ENCODE peak calls at places on chromosomes 13 and 19, in ten cellular contexts. One of them, this sample, is unnamed.

GRCh38 chr19:42290523-42291436 is 11.2 kb upstream of the PRR19 start:
- DNase-seq in hypothalamus: no peak
- DNase-seq in SK-MEL-5: peak
- DNase-seq in stimulated activated CD4-positive, alpha-beta T cell treated with anti-CD3 and anti-CD28 coated beads, Interleukin-12 subunit alpha, Interleukin-12 subunit beta, amount 100 ng/mL, for 48 hours: no peak
- DNase-seq in ascending aorta: no peak
- DNase-seq in T-helper 2 cell: peak
- DNase-seq in islet precursor cell: peak
- DNase-seq in PC-3: no peak
- DNase-seq in putamen: no peak
- DNase-seq in NCI-H748 treated with DMSO at 0.1 percent for 48 hours: no peak
- DNase-seq in this sample: no peak

GRCh38 chr13:90070837-90071525 is 1276.5 kb upstream of the MIR17HG start:
- DNase-seq in hypothalamus: no peak
- DNase-seq in SK-MEL-5: no peak
- DNase-seq in stimulated activated CD4-positive, alpha-beta T cell treated with anti-CD3 and anti-CD28 coated beads, Interleukin-12 subunit alpha, Interleukin-12 subunit beta, amount 100 ng/mL, for 48 hours: no peak
- DNase-seq in ascending aorta: no peak
- DNase-seq in T-helper 2 cell: no peak
- DNase-seq in islet precursor cell: no peak
- DNase-seq in PC-3: no peak
- DNase-seq in putamen: no peak
- DNase-seq in NCI-H748 treated with DMSO at 0.1 percent for 48 hours: no peak
- DNase-seq in this sample: no peak

GRCh38 chr19:8413593-8413923 is 453 bp downstream of the MARCHF2 start:
- DNase-seq in hypothalamus: no peak
- DNase-seq in SK-MEL-5: no peak
- DNase-seq in stimulated activated CD4-positive, alpha-beta T cell treated with anti-CD3 and anti-CD28 coated beads, Interleukin-12 subunit alpha, Interleukin-12 subunit beta, amount 100 ng/mL, for 48 hours: no peak
- DNase-seq in ascending aorta: no peak
- DNase-seq in T-helper 2 cell: no peak
- DNase-seq in islet precursor cell: no peak
- DNase-seq in PC-3: no peak
- DNase-seq in putamen: no peak
- DNase-seq in NCI-H748 treated with DMSO at 0.1 percent for 48 hours: no peak
- DNase-seq in this sample: no peak

GRCh38 chr13:25575562-25575961 is 203.8 kb downstream of the ATP8A2 start:
- DNase-seq in hypothalamus: no peak
- DNase-seq in SK-MEL-5: no peak
- DNase-seq in stimulated activated CD4-positive, alpha-beta T cell treated with anti-CD3 and anti-CD28 coated beads, Interleukin-12 subunit alpha, Interleukin-12 subunit beta, amount 100 ng/mL, for 48 hours: no peak
- DNase-seq in ascending aorta: no peak
- DNase-seq in T-helper 2 cell: no peak
- DNase-seq in islet precursor cell: no peak
- DNase-seq in PC-3: peak
- DNase-seq in putamen: no peak
- DNase-seq in NCI-H748 treated with DMSO at 0.1 percent for 48 hours: no peak
- DNase-seq in this sample: no peak

GRCh38 chr13:65631078-65631477 is 1599.1 kb downstream of the PCDH9 start:
- DNase-seq in hypothalamus: no peak
- DNase-seq in SK-MEL-5: no peak
- DNase-seq in stimulated activated CD4-positive, alpha-beta T cell treated with anti-CD3 and anti-CD28 coated beads, Interleukin-12 subunit alpha, Interleukin-12 subunit beta, amount 100 ng/mL, for 48 hours: no peak
- DNase-seq in ascending aorta: no peak
- DNase-seq in T-helper 2 cell: no peak
- DNase-seq in islet precursor cell: no peak
- DNase-seq in PC-3: no peak
- DNase-seq in putamen: no peak
- DNase-seq in NCI-H748 treated with DMSO at 0.1 percent for 48 hours: no peak
- DNase-seq in this sample: no peak

GRCh38 chr13:37226966-37227365 is 121.5 kb upstream of the CSNK1A1L start:
- DNase-seq in hypothalamus: no peak
- DNase-seq in SK-MEL-5: no peak
- DNase-seq in stimulated activated CD4-positive, alpha-beta T cell treated with anti-CD3 and anti-CD28 coated beads, Interleukin-12 subunit alpha, Interleukin-12 subunit beta, amount 100 ng/mL, for 48 hours: no peak
- DNase-seq in ascending aorta: no peak
- DNase-seq in T-helper 2 cell: no peak
- DNase-seq in islet precursor cell: no peak
- DNase-seq in PC-3: peak
- DNase-seq in putamen: no peak
- DNase-seq in NCI-H748 treated with DMSO at 0.1 percent for 48 hours: no peak
- DNase-seq in this sample: no peak

GRCh38 chr19:18759435-18760426 is 31.4 kb downstream of the COMP start:
- DNase-seq in hypothalamus: no peak
- DNase-seq in SK-MEL-5: no peak
- DNase-seq in stimulated activated CD4-positive, alpha-beta T cell treated with anti-CD3 and anti-CD28 coated beads, Interleukin-12 subunit alpha, Interleukin-12 subunit beta, amount 100 ng/mL, for 48 hours: no peak
- DNase-seq in ascending aorta: no peak
- DNase-seq in T-helper 2 cell: no peak
- DNase-seq in islet precursor cell: no peak
- DNase-seq in PC-3: no peak
- DNase-seq in putamen: no peak
- DNase-seq in NCI-H748 treated with DMSO at 0.1 percent for 48 hours: no peak
- DNase-seq in this sample: no peak

GRCh38 chr13:110455941-110456340 is 105.6 kb downstream of the RAB20 start:
- DNase-seq in hypothalamus: peak
- DNase-seq in SK-MEL-5: peak
- DNase-seq in stimulated activated CD4-positive, alpha-beta T cell treated with anti-CD3 and anti-CD28 coated beads, Interleukin-12 subunit alpha, Interleukin-12 subunit beta, amount 100 ng/mL, for 48 hours: peak
- DNase-seq in ascending aorta: no peak
- DNase-seq in T-helper 2 cell: peak
- DNase-seq in islet precursor cell: peak
- DNase-seq in PC-3: peak
- DNase-seq in putamen: peak
- DNase-seq in NCI-H748 treated with DMSO at 0.1 percent for 48 hours: peak
- DNase-seq in this sample: peak

GRCh38 chr19:13056052-13056660 is 46.5 kb downstream of the LYL1 start:
- DNase-seq in hypothalamus: no peak
- DNase-seq in SK-MEL-5: no peak
- DNase-seq in stimulated activated CD4-positive, alpha-beta T cell treated with anti-CD3 and anti-CD28 coated beads, Interleukin-12 subunit alpha, Interleukin-12 subunit beta, amount 100 ng/mL, for 48 hours: no peak
- DNase-seq in ascending aorta: no peak
- DNase-seq in T-helper 2 cell: no peak
- DNase-seq in islet precursor cell: peak
- DNase-seq in PC-3: peak
- DNase-seq in putamen: no peak
- DNase-seq in NCI-H748 treated with DMSO at 0.1 percent for 48 hours: no peak
- DNase-seq in this sample: no peak

GRCh38 chr13:99376132-99376531 is 68.9 kb upstream of the GPR183 start:
- DNase-seq in hypothalamus: no peak
- DNase-seq in SK-MEL-5: no peak
- DNase-seq in stimulated activated CD4-positive, alpha-beta T cell treated with anti-CD3 and anti-CD28 coated beads, Interleukin-12 subunit alpha, Interleukin-12 subunit beta, amount 100 ng/mL, for 48 hours: no peak
- DNase-seq in ascending aorta: no peak
- DNase-seq in T-helper 2 cell: no peak
- DNase-seq in islet precursor cell: peak
- DNase-seq in PC-3: no peak
- DNase-seq in putamen: no peak
- DNase-seq in NCI-H748 treated with DMSO at 0.1 percent for 48 hours: no peak
- DNase-seq in this sample: no peak

GRCh38 chr19:15863272-15863671 is 34.6 kb downstream of the CYP4F2 start:
- DNase-seq in hypothalamus: no peak
- DNase-seq in SK-MEL-5: no peak
- DNase-seq in stimulated activated CD4-positive, alpha-beta T cell treated with anti-CD3 and anti-CD28 coated beads, Interleukin-12 subunit alpha, Interleukin-12 subunit beta, amount 100 ng/mL, for 48 hours: no peak
- DNase-seq in ascending aorta: no peak
- DNase-seq in T-helper 2 cell: no peak
- DNase-seq in islet precursor cell: no peak
- DNase-seq in PC-3: no peak
- DNase-seq in putamen: no peak
- DNase-seq in NCI-H748 treated with DMSO at 0.1 percent for 48 hours: no peak
- DNase-seq in this sample: no peak

GRCh38 chr19:3821156-3821555 is 35.0 kb upstream of the MATK start:
- DNase-seq in hypothalamus: no peak
- DNase-seq in SK-MEL-5: peak
- DNase-seq in stimulated activated CD4-positive, alpha-beta T cell treated with anti-CD3 and anti-CD28 coated beads, Interleukin-12 subunit alpha, Interleukin-12 subunit beta, amount 100 ng/mL, for 48 hours: no peak
- DNase-seq in ascending aorta: no peak
- DNase-seq in T-helper 2 cell: no peak
- DNase-seq in islet precursor cell: no peak
- DNase-seq in PC-3: no peak
- DNase-seq in putamen: no peak
- DNase-seq in NCI-H748 treated with DMSO at 0.1 percent for 48 hours: no peak
- DNase-seq in this sample: no peak